ENCODE peak calls at places on chromosomes 12 and 14, in seven cellular contexts. N is upper lobe of left lung, H is heart left ventricle, I is Peyer's patch, E is fibroblast of mammary gland, F is foreskin keratinocyte, L is pancreas. Z is an unnamed sample.

GRCh38 chr12:120262852-120263724 is 2.4 kb downstream of the PXN start:
- DNase-seq in N (peak; percentile 41), H (peak; percentile 59), I (no peak), E (no peak), F (no peak), L (no peak), Z (no peak)

GRCh38 chr14:86221000-86221399 is 691.1 kb downstream of the FLRT2 start:
- DNase-seq in N (no peak), H (no peak), I (no peak), E (no peak), F (no peak), L (no peak), Z (no peak)

GRCh38 chr14:92973798-92974372 is 50.9 kb downstream of the CHGA start:
- DNase-seq in N (no peak), H (no peak), I (no peak), E (peak; percentile 12), F (peak; percentile 21), L (no peak), Z (no peak)

GRCh38 chr12:65742481-65742971 is 81.8 kb upstream of the HMGA2 start:
- DNase-seq in N (no peak), H (no peak), I (no peak), E (peak; percentile 36), F (peak; percentile 42), L (no peak), Z (no peak)

GRCh38 chr14:35829449-35829848 is 3.3 kb downstream of the BRMS1L start:
- DNase-seq in N (no peak), H (no peak), I (no peak), E (peak; percentile 55), F (no peak), L (no peak), Z (no peak)

GRCh38 chr12:113092478-113093408 is 36.2 kb downstream of the DTX1 start:
- DNase-seq in N (peak; percentile 87), H (no peak), I (peak; percentile 66), E (no peak), F (no peak), L (no peak), Z (no peak)

GRCh38 chr12:118645219-118645618 is 268.9 kb downstream of the SUDS3 start:
- DNase-seq in N (no peak), H (peak; percentile 19), I (no peak), E (no peak), F (no peak), L (no peak), Z (no peak)

GRCh38 chr12:72288436-72288835 is 16.3 kb downstream of the TRHDE start:
- DNase-seq in N (no peak), H (no peak), I (no peak), E (no peak), F (no peak), L (no peak), Z (no peak)

GRCh38 chr14:30440986-30441385 is 118.0 kb upstream of the G2E3 start:
- DNase-seq in N (no peak), H (no peak), I (no peak), E (peak; percentile 74), F (no peak), L (no peak), Z (no peak)

GRCh38 chr12:44294649-44295048 is 458.8 kb downstream of the TMEM117 start:
- DNase-seq in N (no peak), H (no peak), I (no peak), E (no peak), F (no peak), L (no peak), Z (no peak)

GRCh38 chr14:72736348-72736747 is 157.6 kb downstream of the DPF3 start:
- DNase-seq in N (no peak), H (no peak), I (no peak), E (peak; percentile 75), F (no peak), L (no peak), Z (no peak)

GRCh38 chr12:23753627-23754358 is 195.7 kb downstream of the SOX5 start:
- DNase-seq in N (no peak), H (no peak), I (no peak), E (no peak), F (no peak), L (no peak), Z (no peak)

GRCh38 chr14:70339039-70339438 is 20.4 kb downstream of the COX16 start:
- DNase-seq in N (no peak), H (no peak), I (no peak), E (no peak), F (no peak), L (no peak), Z (no peak)

GRCh38 chr14:99816642-99817041 is 23.4 kb downstream of the EML1 start:
- DNase-seq in N (no peak), H (no peak), I (no peak), E (no peak), F (no peak), L (no peak), Z (no peak)

GRCh38 chr14:64938972-64939816 is 3.4 kb downstream of the GPX2 start:
- DNase-seq in N (no peak), H (no peak), I (no peak), E (no peak), F (no peak), L (no peak), Z (no peak)

GRCh38 chr12:67651380-67651695 is 2.8 kb downstream of the DYRK2 start:
- DNase-seq in N (no peak), H (no peak), I (no peak), E (peak; percentile 62), F (peak; percentile 26), L (no peak), Z (no peak)

GRCh38 chr14:32408018-32408417 is 78.9 kb downstream of the AKAP6 start:
- DNase-seq in N (no peak), H (peak; percentile 28), I (no peak), E (peak; percentile 21), F (no peak), L (no peak), Z (no peak)

DNA sequence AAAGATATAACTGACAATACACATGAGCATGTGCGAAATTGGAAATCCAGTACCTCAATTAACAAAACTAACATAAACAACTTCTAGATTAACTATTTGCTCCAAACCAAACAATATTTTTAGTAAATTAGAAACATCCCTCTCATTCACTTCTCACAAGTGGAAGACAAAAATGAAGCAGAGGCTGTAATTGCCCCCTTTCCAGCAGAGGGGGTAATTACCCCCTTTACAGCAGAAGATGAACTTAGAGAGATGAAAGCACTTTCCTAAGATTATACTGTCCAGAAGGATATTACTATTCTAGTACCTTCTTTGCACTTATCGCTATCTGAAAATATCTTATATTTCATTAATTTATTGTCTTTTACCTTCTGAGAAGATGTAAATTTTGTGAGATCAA is 1025.2 kb downstream of the FSCB start:
- DNase-seq in N (no peak), H (no peak), I (no peak), E (no peak), F (no peak), L (no peak), Z (no peak)
- TF ChIP-seq CTCF in N (no peak), H (no peak), I (no peak), E (no peak), F (no peak), L (no peak), Z (no peak)

DNA sequence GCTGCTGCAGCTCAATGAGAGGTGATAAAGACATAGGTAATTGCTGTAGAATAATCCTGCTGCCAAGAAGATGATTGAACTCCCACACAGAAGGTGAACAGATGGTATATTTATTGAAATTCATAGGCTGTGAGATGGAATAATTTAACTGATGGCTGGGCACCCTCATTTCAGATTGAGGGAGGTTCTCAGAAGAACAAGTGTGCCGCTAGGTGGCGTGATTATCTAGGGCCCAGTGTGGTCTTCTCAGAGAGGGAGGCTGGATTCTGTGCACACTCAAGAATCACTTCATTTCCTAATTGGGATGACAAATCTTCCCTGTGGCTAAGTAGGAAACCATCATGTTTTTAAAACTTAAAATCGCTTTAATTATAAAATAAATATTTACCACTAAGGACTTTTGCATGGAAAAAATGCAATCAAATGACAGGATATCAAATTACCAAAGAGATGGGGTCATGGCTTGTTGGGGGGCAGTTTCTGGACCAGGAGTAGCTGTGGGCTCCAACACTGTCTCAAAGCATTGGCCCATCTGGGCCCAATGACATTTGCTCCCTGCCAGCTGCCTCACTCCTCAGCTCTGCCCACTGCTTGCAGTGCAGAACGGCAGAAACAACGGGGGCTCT is 132.3 kb downstream of the SNAPC1 start:
- DNase-seq in N (no peak), H (peak; percentile 42), I (peak; percentile 82), E (peak; percentile 64), F (peak; percentile 58), L (peak; percentile 55), Z (peak; percentile 32)
- TF ChIP-seq CTCF in N (peak; percentile 32), H (peak; percentile 62), I (peak; percentile 49), E (peak; percentile 69), F (peak; percentile 87), L (peak; percentile 67), Z (peak; percentile 64)

GRCh38 chr14:104462651-104463630 is 116.6 kb upstream of the C14orf180 start:
- DNase-seq in N (no peak), H (no peak), I (no peak), E (peak; percentile 2), F (no peak), L (no peak), Z (no peak)
- TF ChIP-seq CTCF in N (no peak), H (no peak), I (no peak), E (no peak), F (no peak), L (no peak), Z (no peak)

GRCh38 chr12:122127839-122128238 is 46.2 kb downstream of the IL31 start:
- DNase-seq in N (no peak), H (no peak), I (no peak), E (no peak), F (no peak), L (no peak), Z (no peak)

GRCh38 chr12:122126342-122126635 is 47.7 kb downstream of the IL31 start:
- DNase-seq in N (no peak), H (no peak), I (no peak), E (no peak), F (no peak), L (no peak), Z (no peak)

GRCh38 chr12:122125452-122126341 is 47.1 kb downstream of the MLXIP start:
- DNase-seq in N (no peak), H (no peak), I (no peak), E (no peak), F (no peak), L (no peak), Z (no peak)

GRCh38 chr12:122128481-122128880 is 45.5 kb downstream of the IL31 start:
- DNase-seq in N (no peak), H (no peak), I (no peak), E (no peak), F (no peak), L (no peak), Z (no peak)

DNA sequence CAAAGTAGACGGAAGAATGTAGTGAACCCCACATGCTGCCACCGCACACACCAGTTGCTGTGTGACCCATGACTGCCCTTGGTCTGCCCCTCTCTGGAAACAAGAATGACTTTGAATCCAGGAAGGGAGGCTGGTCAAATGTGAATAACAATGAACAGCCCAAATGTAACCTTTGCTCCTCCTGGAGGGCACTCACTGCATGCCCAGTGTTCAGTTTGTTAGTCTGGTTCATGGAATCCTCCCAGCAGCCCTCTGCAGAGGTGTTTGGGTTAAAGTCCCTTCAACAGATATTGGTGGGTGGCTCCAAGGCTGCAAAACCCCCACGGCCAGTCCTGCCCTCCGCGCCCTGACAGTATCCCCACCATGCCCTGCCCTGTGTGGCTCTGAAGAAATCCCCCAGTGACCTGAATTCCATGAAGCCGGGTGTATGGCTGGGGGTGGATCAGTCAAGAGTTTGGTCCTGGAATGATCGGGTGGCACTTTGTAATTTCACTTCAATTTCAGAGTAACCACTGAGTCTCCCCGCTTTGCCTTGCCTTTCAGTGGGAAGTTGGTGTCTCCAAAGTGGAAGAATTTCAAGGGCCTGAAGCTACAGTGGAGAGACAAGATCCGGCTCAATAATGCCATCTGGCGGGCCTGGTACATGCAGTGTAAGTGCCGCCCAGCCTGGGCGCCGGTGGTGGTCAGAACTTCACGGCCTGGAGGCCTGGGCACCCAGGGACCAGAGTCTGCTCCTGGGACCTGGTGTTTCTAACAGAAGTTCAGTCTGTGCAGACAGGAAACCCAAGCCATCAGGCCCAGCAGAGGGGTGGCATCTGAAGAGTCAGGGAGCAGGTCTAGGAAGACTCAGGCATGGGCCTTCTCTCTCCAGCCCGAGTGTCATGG is 47.1 kb downstream of the IL31 start:
- DNase-seq in N (no peak), H (no peak), I (no peak), E (no peak), F (no peak), L (no peak), Z (no peak)
- TF ChIP-seq CTCF in N (no peak), H (peak; percentile 26), I (no peak), E (no peak), F (peak; percentile 25), L (no peak), Z (no peak)

Z was measured in natural killer cell.